ENCODE peak calls at places on chromosome 19, in six cellular contexts. G is ecto neural progenitor cell; P is substantia nigra; X is hypothalamus; K is iris pigment epithelial cell; D is activated naive CD4-positive, alpha-beta T cell. J is an unnamed sample.

GRCh38 chr19:6687117-6687516 is 17.2 kb upstream of the TNFSF14 start:
- DNase-seq in G (no peak), P (no peak), X (no peak), K (no peak), D (no peak), J (no peak)

GRCh38 chr19:47296036-47296435 is 13.6 kb upstream of the C5AR1 start:
- DNase-seq in G (peak), P (no peak), X (no peak), K (peak), D (peak), J (peak)

GRCh38 chr19:13297023-13297422 is 146.8 kb downstream of the IER2 start:
- DNase-seq in G (no peak), P (no peak), X (no peak), K (peak), D (no peak), J (no peak)

GRCh38 chr19:38838208-38838985 is 6.8 kb upstream of the ECH1 start:
- DNase-seq in G (no peak), P (no peak), X (no peak), K (peak), D (no peak), J (no peak)

GRCh38 chr19:16161848-16162247 is 11.5 kb downstream of the CIB3 start:
- DNase-seq in G (no peak), P (no peak), X (no peak), K (peak), D (no peak), J (no peak)

GRCh38 chr19:16548956-16549355 is 6.7 kb upstream of the CHERP start:
- DNase-seq in G (no peak), P (no peak), X (no peak), K (no peak), D (no peak), J (no peak)

GRCh38 chr19:14413765-14414171 is 5.4 kb downstream of the DDX39A start:
- DNase-seq in G (no peak), P (no peak), X (no peak), K (peak), D (no peak), J (no peak)

GRCh38 chr19:33725567-33725966 is 71.1 kb upstream of the KCTD15 start:
- DNase-seq in G (no peak), P (no peak), X (no peak), K (no peak), D (no peak), J (no peak)

GRCh38 chr19:46049597-46049996 is 8.8 kb upstream of the IGFL4 start:
- DNase-seq in G (no peak), P (no peak), X (no peak), K (no peak), D (no peak), J (no peak)

GRCh38 chr19:5321851-5322681 is 18.5 kb downstream of the PTPRS start:
- DNase-seq in G (no peak), P (no peak), X (no peak), K (no peak), D (no peak), J (no peak)

GRCh38 chr19:57947088-57947418 is 453 bp downstream of the ZNF256 start:
- DNase-seq in G (no peak), P (no peak), X (no peak), K (peak), D (no peak), J (no peak)

GRCh38 chr19:47663911-47664771 is 49.1 kb upstream of the EHD2 start:
- DNase-seq in G (no peak), P (no peak), X (peak), K (peak), D (no peak), J (no peak)

GRCh38 chr19:39858541-39858940 is 12.4 kb upstream of the FBL start:
- DNase-seq in G (peak), P (no peak), X (no peak), K (peak), D (no peak), J (no peak)

GRCh38 chr19:50327461-50328256 is 1.5 kb downstream of the KCNC3 start:
- DNase-seq in G (no peak), P (no peak), X (no peak), K (no peak), D (no peak), J (no peak)

GRCh38 chr19:1157931-1158884 is 15.9 kb downstream of the SBNO2 start:
- DNase-seq in G (no peak), P (no peak), X (no peak), K (no peak), D (no peak), J (no peak)

GRCh38 chr19:57389194-57389729 is 392 bp upstream of the ZNF548 start:
- DNase-seq in G (no peak), P (no peak), X (no peak), K (no peak), D (no peak), J (no peak)

GRCh38 chr19:990119-990571 is 6.0 kb downstream of the WDR18 start:
- DNase-seq in G (no peak), P (no peak), X (no peak), K (no peak), D (no peak), J (peak)

GRCh38 chr19:55082023-55082851 is 6.6 kb downstream of the EPS8L1 start:
- DNase-seq in G (peak), P (no peak), X (no peak), K (peak), D (no peak), J (peak)

GRCh38 chr19:1942934-1943555 is 2.1 kb downstream of the CSNK1G2 start:
- DNase-seq in G (no peak), P (no peak), X (no peak), K (peak), D (no peak), J (no peak)

GRCh38 chr19:35247526-35248309 is 1.1 kb upstream of the LSR start:
- DNase-seq in G (peak), P (no peak), X (no peak), K (no peak), D (no peak), J (no peak)

GRCh38 chr19:38653028-38653571 is 5.7 kb downstream of the ACTN4 start:
- DNase-seq in G (no peak), P (no peak), X (no peak), K (peak), D (no peak), J (no peak)

GRCh38 chr19:678791-679388 is 2.7 kb downstream of the FSTL3 start:
- DNase-seq in G (peak), P (no peak), X (no peak), K (no peak), D (no peak), J (no peak)

J was measured in D721Med.